ENCODE peak calls at places on chromosomes 16 and 17, in six cellular contexts. V, W, H, R, N and X are unnamed samples.

GRCh38 chr16:70736454-70737376 is 50.9 kb upstream of the MTSS2 start:
- DNase-seq in V (no peak), W (no peak), H (no peak), R (no peak), N (no peak), X (no peak)

GRCh38 chr16:65570261-65570660 is 448.4 kb upstream of the CDH11 start:
- DNase-seq in V (no peak), W (no peak), H (no peak), R (no peak), N (no peak), X (no peak)

GRCh38 chr17:36632916-36633846 is 31.8 kb downstream of the MRM1 start:
- DNase-seq in V (no peak), W (no peak), H (no peak), R (no peak), N (no peak), X (no peak)

GRCh38 chr17:30519166-30519565 is 42.0 kb downstream of the GOSR1 start:
- DNase-seq in V (no peak), W (no peak), H (no peak), R (no peak), N (no peak), X (no peak)

GRCh38 chr17:3744032-3744431 is 20.3 kb downstream of the HASPIN start:
- DNase-seq in V (peak), W (no peak), H (no peak), R (no peak), N (no peak), X (no peak)

GRCh38 chr16:71443714-71444113 is 1.9 kb upstream of the TLE7 start:
- DNase-seq in V (no peak), W (no peak), H (no peak), R (no peak), N (no peak), X (no peak)

GRCh38 chr17:57486978-57487377 is 230.7 kb downstream of the MSI2 start:
- DNase-seq in V (no peak), W (no peak), H (no peak), R (no peak), N (no peak), X (peak)

GRCh38 chr16:82631701-82632685 is 5.2 kb downstream of the CDH13 start:
- DNase-seq in V (peak), W (no peak), H (no peak), R (no peak), N (no peak), X (no peak)

GRCh38 chr16:2816751-2817495 is at the start of gene PRSS21:
- DNase-seq in V (no peak), W (no peak), H (peak), R (no peak), N (no peak), X (no peak)

GRCh38 chr17:28864991-28865849 is 10.4 kb downstream of the ERAL1 start:
- DNase-seq in V (no peak), W (no peak), H (peak), R (no peak), N (no peak), X (no peak)

GRCh38 chr17:28860363-28860808 is 5.6 kb downstream of the ERAL1 start:
- DNase-seq in V (no peak), W (no peak), H (no peak), R (no peak), N (no peak), X (no peak)

GRCh38 chr17:28862497-28862896 is 7.7 kb downstream of the ERAL1 start:
- DNase-seq in V (no peak), W (no peak), H (no peak), R (no peak), N (no peak), X (no peak)

GRCh38 chr17:28857848-28858360 is 3.1 kb downstream of the ERAL1 start:
- DNase-seq in V (no peak), W (no peak), H (no peak), R (no peak), N (no peak), X (no peak)

GRCh38 chr17:28861393-28862203 is 6.8 kb downstream of the ERAL1 start:
- DNase-seq in V (no peak), W (no peak), H (peak), R (no peak), N (no peak), X (no peak)
- TF ChIP-seq POLR2A in V (no peak), W (no peak), H (no peak), R (no peak), N (no peak), X (no peak)

GRCh38 chr17:82865996-82866395 is 26.2 kb upstream of the ZNF750 start:
- DNase-seq in V (no peak), W (no peak), H (no peak), R (no peak), N (no peak), X (no peak)

GRCh38 chr17:82865274-82865673 is 25.5 kb upstream of the ZNF750 start:
- DNase-seq in V (no peak), W (no peak), H (no peak), R (no peak), N (no peak), X (no peak)

GRCh38 chr17:82863941-82864720 is 24.3 kb upstream of the ZNF750 start:
- DNase-seq in V (no peak), W (no peak), H (peak), R (peak), N (peak), X (no peak)

GRCh38 chr17:82863646-82863940 is 23.8 kb upstream of the ZNF750 start:
- DNase-seq in V (no peak), W (no peak), H (no peak), R (no peak), N (no peak), X (no peak)

GRCh38 chr17:82864721-82865240 is 25.0 kb upstream of the ZNF750 start:
- DNase-seq in V (no peak), W (no peak), H (no peak), R (no peak), N (no peak), X (no peak)
- H3K4me3 ChIP-seq in V (no peak), W (no peak), H (no peak), R (no peak), N (peak), X (no peak)

GRCh38 chr16:89917773-89918452 is 749 bp upstream of the MC1R start:
- DNase-seq in V (peak), W (peak), H (peak), R (peak), N (peak), X (peak)
- TF ChIP-seq POLR2A in V (peak), W (no peak), H (no peak), R (peak), N (peak), X (peak)

DNA sequence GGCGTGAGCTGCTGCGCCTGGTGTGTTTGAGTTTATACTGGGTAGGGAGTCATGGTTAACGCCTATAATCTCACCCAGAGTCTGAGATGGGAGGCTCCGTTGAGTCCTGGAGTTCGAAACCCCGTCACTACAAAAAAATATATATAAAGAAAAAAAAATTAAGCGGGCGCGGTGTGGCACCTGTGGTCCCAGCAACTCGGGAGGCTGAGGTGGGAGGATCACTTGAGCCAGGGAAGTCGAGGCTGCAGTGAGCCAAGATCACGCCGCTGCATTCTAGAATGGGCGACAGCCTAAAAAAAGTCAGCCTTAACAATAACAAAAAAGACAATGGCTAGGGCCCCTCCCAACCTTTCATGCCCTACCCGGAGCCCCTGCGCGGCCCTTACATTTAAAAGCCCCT is 17.2 kb upstream of the PRR14 start:
- DNase-seq in V (no peak), W (peak), H (no peak), R (no peak), N (no peak), X (no peak)
- H3K4me3 ChIP-seq in V (peak), W (no peak), H (peak), R (peak), N (peak), X (peak)

GRCh38 chr16:11797166-11797956 is at the start of gene ZC3H7A:
- DNase-seq in V (peak), W (peak), H (peak), R (peak), N (peak), X (peak)

GRCh38 chr16:11794991-11795886 is 1.8 kb downstream of the ZC3H7A start:
- DNase-seq in V (no peak), W (peak), H (no peak), R (no peak), N (no peak), X (no peak)

GRCh38 chr16:11797957-11798299 is 870 bp upstream of the ZC3H7A start:
- DNase-seq in V (peak), W (peak), H (no peak), R (no peak), N (no peak), X (no peak)

GRCh38 chr16:11795887-11796226 is 1.2 kb downstream of the ZC3H7A start:
- DNase-seq in V (no peak), W (no peak), H (no peak), R (no peak), N (no peak), X (no peak)

GRCh38 chr16:11796227-11797165 is 562 bp downstream of the ZC3H7A start:
- DNase-seq in V (peak), W (peak), H (peak), R (peak), N (no peak), X (peak)
- TF ChIP-seq POLR2A in V (no peak), W (no peak), H (peak), R (no peak), N (no peak), X (no peak)